ENCODE peak calls at places on chromosomes 16 and 17, in seven cellular contexts. W is tibial nerve, C is dorsolateral prefrontal cortex, P is foreskin keratinocyte, E is IMR-90, Y is tibial artery, K is A549. Q is an unnamed sample.

GRCh38 chr17:59329558-59330313 is 1.7 kb upstream of the YPEL2 start:
- DNase-seq in W (peak), Y (peak), C (peak), P (peak), K (peak), E (peak), Q (peak)

GRCh38 chr16:89431158-89431584 is 59.2 kb downstream of the ANKRD11 start:
- DNase-seq in P (no peak), C (no peak), W (no peak), K (peak), Y (no peak), E (peak), Q (no peak)

GRCh38 chr17:70767102-70767701 is 597.9 kb downstream of the KCNJ2 start:
- DNase-seq in K (peak), E (peak), C (no peak), W (no peak), P (peak), Y (no peak), Q (no peak)

GRCh38 chr16:56263711-56264608 is 72.7 kb downstream of the GNAO1 start:
- DNase-seq in P (no peak), Y (no peak), C (peak), W (no peak), K (no peak), E (no peak), Q (no peak)

GRCh38 chr17:40122466-40122943 is 734 bp downstream of the MSL1 start:
- DNase-seq in C (no peak), Y (no peak), P (no peak), K (peak), E (peak), W (no peak), Q (peak)

GRCh38 chr16:12628526-12628925 is 175.2 kb downstream of the CPPED1 start:
- DNase-seq in E (no peak), W (no peak), P (no peak), K (no peak), Y (no peak), C (no peak), Q (no peak)

GRCh38 chr17:32111141-32111771 is 31.0 kb upstream of the RHOT1 start:
- DNase-seq in E (peak), C (peak), Y (peak), P (peak), K (peak), W (peak), Q (no peak)

GRCh38 chr16:626787-627457 is 3.9 kb upstream of the WFIKKN1 start:
- DNase-seq in W (no peak), P (peak), Y (no peak), K (peak), E (peak), C (peak), Q (no peak)

GRCh38 chr16:75789237-75789636 is 62.9 kb upstream of the CPHXL start:
- DNase-seq in W (peak), E (peak), K (peak), C (no peak), P (peak), Y (no peak), Q (no peak)

GRCh38 chr17:68461589-68461988 is 4.3 kb upstream of the WIPI1 start:
- DNase-seq in K (no peak), E (no peak), P (no peak), W (no peak), Y (no peak), C (no peak), Q (peak)

GRCh38 chr16:53057658-53058057 is 2.9 kb downstream of the CHD9 start:
- DNase-seq in Y (no peak), C (no peak), W (no peak), P (no peak), K (no peak), E (no peak), Q (no peak)

GRCh38 chr17:7413346-7413985 is 5.8 kb downstream of the NLGN2 start:
- DNase-seq in E (peak), C (no peak), W (no peak), P (peak), K (no peak), Y (no peak), Q (no peak)

GRCh38 chr16:67723151-67723915 is 4.2 kb upstream of the GFOD2 start:
- DNase-seq in W (no peak), C (no peak), E (peak), Y (no peak), P (peak), K (no peak), Q (no peak)

GRCh38 chr17:68456529-68457167 is 648 bp downstream of the WIPI1 start:
- DNase-seq in Y (peak), E (peak), P (peak), K (peak), W (peak), C (peak), Q (peak)

GRCh38 chr16:59210955-59211541 is 476.9 kb upstream of the GOT2 start:
- DNase-seq in C (no peak), E (peak), Y (no peak), P (no peak), K (peak), W (peak), Q (no peak)

GRCh38 chr17:38917259-38917658 is 8.2 kb upstream of the LASP1NB start:
- DNase-seq in W (no peak), E (no peak), P (no peak), C (peak), K (no peak), Y (no peak), Q (no peak)

GRCh38 chr16:24013733-24014645 is 178.2 kb downstream of the PRKCB start:
- DNase-seq in C (no peak), Y (no peak), E (no peak), W (no peak), K (peak), P (no peak), Q (no peak)

GRCh38 chr17:43044024-43044423 is 19.0 kb downstream of the RND2 start:
- DNase-seq in K (no peak), E (no peak), P (no peak), C (no peak), Y (no peak), W (no peak), Q (no peak)

GRCh38 chr17:43039646-43040045 is 14.6 kb downstream of the RND2 start:
- DNase-seq in K (no peak), Y (no peak), W (no peak), P (no peak), E (no peak), C (no peak), Q (no peak)

GRCh38 chr17:43042025-43042424 is 17.0 kb downstream of the RND2 start:
- DNase-seq in E (peak), Y (no peak), P (no peak), K (no peak), W (no peak), C (no peak), Q (no peak)

GRCh38 chr17:43043306-43043705 is 18.3 kb downstream of the RND2 start:
- DNase-seq in K (no peak), E (peak), Y (no peak), C (no peak), P (no peak), W (no peak), Q (no peak)

GRCh38 chr17:43040655-43041054 is 15.6 kb downstream of the RND2 start:
- DNase-seq in Y (no peak), C (no peak), E (no peak), W (no peak), P (no peak), K (no peak), Q (no peak)
- H3K27ac ChIP-seq in Y (no peak), C (no peak), E (no peak), W (no peak), P (no peak), K (no peak), Q (no peak)

DNA sequence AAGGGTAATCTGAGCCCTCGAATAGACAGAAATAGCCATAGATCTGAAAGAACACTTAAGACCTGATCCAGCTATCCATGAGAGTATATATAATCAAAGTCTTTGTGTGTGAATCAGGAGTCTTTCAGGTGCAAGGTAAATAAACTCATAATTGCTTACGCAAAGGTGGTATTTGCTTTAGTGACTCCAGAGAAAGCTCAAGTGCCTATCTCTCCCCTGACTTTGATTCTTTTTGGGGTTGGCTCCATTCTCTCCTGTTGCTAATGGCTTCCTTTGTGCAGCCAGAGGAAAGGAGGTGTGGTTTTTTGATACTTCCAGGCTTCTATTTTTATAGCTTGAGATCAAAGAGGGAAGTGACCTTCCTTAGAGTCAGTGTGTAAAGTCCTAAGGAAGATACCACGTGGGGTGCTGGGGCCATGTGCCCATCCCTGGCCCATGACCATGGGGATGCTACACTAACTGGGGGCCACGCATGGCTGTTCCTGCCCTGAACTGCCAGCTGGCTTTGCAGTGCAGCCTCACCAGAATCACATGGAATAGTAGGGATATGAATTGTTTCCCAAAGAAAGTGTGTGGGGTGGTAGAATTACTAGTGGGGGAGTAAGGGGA is 45.8 kb downstream of the TENT4B start:
- DNase-seq in C (no peak), W (no peak), K (no peak), Y (no peak), P (no peak), E (no peak), Q (no peak)
- TF ChIP-seq CTCF in C (no peak), W (no peak), K (no peak), Y (no peak), P (no peak), E (no peak), Q (no peak)

GRCh38 chr16:2926660-2927646 is 15.2 kb downstream of the FLYWCH1 start:
- DNase-seq in P (peak), K (peak), W (peak), Y (peak), E (peak), C (peak), Q (peak)
- H3K27ac ChIP-seq in P (peak), K (no peak), W (peak), Y (no peak), E (no peak), C (no peak), Q (no peak)

DNA sequence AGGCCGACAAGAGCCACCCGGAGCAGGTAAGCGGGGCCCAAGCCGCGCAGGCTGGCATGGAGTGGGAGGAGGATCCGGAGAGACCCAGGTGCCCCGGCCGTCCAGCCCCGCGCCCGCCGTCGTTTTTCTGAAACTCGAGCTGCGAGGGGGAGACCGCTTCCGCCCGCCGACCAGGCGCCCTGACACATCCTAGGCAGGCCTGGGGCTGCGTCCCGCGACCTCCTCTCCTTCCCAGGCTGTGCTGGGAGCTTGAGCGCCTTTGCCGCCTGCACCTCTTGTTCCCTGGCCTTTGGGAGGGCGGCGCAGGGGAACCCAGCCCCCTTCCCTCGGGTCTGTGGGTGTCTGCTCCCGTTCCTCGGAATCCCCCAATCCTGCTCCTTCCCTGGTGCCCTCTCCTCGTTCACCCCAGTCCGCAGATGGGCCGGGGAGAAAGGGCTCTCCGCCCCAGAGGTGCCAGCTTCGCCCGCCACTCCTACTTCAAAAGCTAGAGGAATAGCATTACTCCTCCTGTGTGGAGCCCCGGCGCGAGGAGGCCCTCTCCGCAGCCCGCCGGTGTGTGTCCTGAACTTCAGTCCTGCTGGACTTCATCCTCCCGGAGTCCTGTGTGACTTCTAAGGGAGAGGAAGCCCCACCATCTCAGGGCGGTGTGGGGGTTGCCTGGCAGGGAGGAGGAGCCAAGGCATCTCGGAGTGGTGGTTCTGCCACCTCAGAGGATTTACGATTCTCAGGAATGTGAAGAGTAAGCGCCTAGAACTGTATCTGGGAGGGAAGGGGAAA is 1.0 kb downstream of the NHERF1 start:
- DNase-seq in C (no peak), E (no peak), P (peak), Y (no peak), W (no peak), K (no peak), Q (peak)
- TF ChIP-seq CTCF in C (no peak), E (no peak), P (no peak), Y (no peak), W (no peak), K (no peak), Q (no peak)

GRCh38 chr16:65012357-65012756 is 109.5 kb downstream of the CDH11 start:
- DNase-seq in E (peak), Y (no peak), K (no peak), C (no peak), W (no peak), P (no peak), Q (no peak)
- H3K27ac ChIP-seq in E (no peak), Y (no peak), K (no peak), C (no peak), W (no peak), P (no peak), Q (no peak)

DNA sequence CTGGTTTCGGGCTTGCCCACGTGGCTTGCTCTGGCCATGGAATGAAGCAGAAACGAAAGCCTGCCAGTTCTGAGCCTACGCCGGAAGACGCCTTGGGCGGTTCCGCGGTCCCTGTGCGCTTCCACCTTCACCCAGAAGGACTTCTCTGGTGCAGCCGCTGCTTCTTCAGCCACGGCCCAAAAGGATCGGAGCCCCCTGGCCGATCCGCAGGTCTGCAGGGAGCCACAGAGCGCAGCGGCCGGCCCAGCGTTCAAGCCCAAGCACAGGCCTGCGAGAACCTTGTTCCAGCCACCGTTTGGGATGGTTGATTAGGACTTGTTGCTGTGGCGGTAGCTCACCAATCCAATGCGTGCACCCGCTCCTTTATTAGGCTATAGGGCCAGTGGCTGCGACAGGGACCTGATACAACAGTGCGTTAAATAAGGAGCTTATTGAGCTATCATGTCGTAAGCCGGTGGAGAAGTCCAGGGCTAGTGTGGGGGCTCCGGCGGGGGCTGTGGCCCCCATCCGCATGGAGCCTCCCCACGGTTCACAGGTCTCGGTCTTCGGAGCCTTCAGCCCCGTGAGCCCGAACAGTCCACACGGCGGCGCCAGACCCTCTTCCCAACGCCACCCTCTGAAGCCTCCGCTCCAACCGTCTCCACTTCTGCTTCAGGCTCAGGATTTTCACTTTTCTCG is 10.2 kb upstream of the MPP2 start:
- DNase-seq in P (no peak), Y (no peak), C (peak), E (peak), K (peak), W (peak), Q (peak)
- TF ChIP-seq CTCF in P (peak), Y (peak), C (peak), E (peak), K (peak), W (peak), Q (peak)

GRCh38 chr17:78249836-78250806 is 18.7 kb downstream of the TMEM235 start:
- DNase-seq in Y (no peak), K (no peak), E (no peak), P (no peak), C (no peak), W (no peak), Q (no peak)
- H3K27ac ChIP-seq in Y (no peak), K (no peak), E (no peak), P (no peak), C (peak), W (no peak), Q (no peak)

DNA sequence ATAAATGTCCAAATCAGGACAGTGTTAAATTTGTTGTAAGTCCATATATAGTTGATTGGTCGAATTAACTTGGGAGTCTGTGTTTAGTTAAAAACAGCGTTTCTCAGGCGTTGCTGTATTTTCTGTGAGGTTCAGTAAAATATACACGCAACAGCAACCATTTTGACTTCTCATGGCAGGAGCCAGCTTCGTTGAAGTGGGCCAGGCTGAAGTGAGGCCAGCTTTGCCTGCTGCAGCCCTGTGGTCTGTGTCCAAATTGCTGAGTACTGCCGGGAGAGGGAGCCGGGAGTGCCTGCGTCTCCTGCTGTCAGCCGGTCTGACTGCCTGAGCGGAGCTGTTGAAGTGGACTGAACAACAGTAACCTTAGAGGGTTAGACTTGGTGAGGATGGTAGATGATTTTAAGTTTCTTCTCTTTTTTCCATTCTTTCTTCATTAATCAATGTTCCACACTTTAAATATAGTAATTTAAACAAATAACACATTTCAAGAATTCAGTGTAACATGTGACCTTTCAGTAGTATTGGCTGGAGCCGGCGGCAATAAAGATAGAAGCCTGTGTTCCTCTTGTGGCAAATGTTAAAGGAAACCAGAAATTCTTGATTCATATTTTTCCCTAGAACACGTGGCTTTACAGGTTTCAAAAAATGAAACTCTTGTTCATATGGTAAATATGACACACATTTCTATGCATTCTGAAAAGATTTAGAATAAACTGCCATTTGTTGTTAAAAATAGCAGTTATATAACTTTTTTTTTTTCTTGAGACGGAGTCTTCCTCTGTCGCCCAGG is 37.0 kb upstream of the ZNF750 start:
- DNase-seq in Y (peak), W (peak), K (no peak), C (peak), P (peak), E (peak), Q (peak)
- TF ChIP-seq CTCF in Y (peak), W (no peak), K (no peak), C (peak), P (peak), E (peak), Q (peak)

GRCh38 chr17:77332034-77332971 is 191.5 kb downstream of the SEC14L1 start:
- DNase-seq in P (no peak), K (no peak), W (no peak), Y (no peak), E (no peak), C (peak), Q (peak)
- H3K27ac ChIP-seq in P (peak), K (peak), W (peak), Y (peak), E (no peak), C (no peak), Q (peak)